ENCODE peak calls at places on chromosomes 6 and 20, in nine cellular contexts. A, X, V, B, L, R, T, S and E are unnamed samples.
A peak's percentile ranks its signal among the peaks of the same experiment; 100 is the strongest.

GRCh38 chr6:38080349-38080748 is 260.8 kb downstream of the ZFAND3 start:
- DNase-seq in V (no peak), R (peak; percentile 88), B (no peak), L (no peak), X (no peak), T (no peak), A (no peak), S (no peak), E (no peak)

GRCh38 chr6:44542401-44543116 is 155.1 kb downstream of the CDC5L start:
- DNase-seq in X (no peak), V (no peak), S (peak; percentile 58), A (no peak), R (no peak), B (no peak), L (no peak), T (no peak), E (no peak)

GRCh38 chr6:25377672-25378071 is 98.5 kb downstream of the CARMIL1 start:
- DNase-seq in A (no peak), T (no peak), V (no peak), L (no peak), S (no peak), R (no peak), X (no peak), B (no peak), E (no peak)

GRCh38 chr6:57158658-57159057 is 13.5 kb upstream of the BAG2 start:
- DNase-seq in T (no peak), B (no peak), V (no peak), A (peak; percentile 59), R (peak; percentile 50), X (no peak), L (no peak), S (no peak), E (no peak)

GRCh38 chr20:22584922-22585785 is 782 bp upstream of the FOXA2 start:
- DNase-seq in T (no peak), L (no peak), A (peak; percentile 39), V (no peak), B (peak; percentile 78), S (no peak), R (peak; percentile 39), X (no peak), E (no peak)

GRCh38 chr20:63519765-63520593 is 586 bp upstream of the PPDPF start:
- DNase-seq in R (peak; percentile 51), A (peak; percentile 80), S (peak; percentile 81), L (no peak), X (peak; percentile 53), T (peak; percentile 77), V (no peak), B (peak; percentile 88), E (peak; percentile 86)

GRCh38 chr20:25484911-25485511 is 77.5 kb downstream of the GINS1 start:
- DNase-seq in A (peak; percentile 61), L (no peak), X (no peak), V (no peak), S (no peak), R (peak; percentile 77), B (no peak), T (no peak), E (no peak)

GRCh38 chr6:4370066-4370465 is 234.7 kb upstream of the ECI2 start:
- DNase-seq in R (peak; percentile 88), X (no peak), A (peak; percentile 84), S (no peak), B (no peak), T (no peak), L (peak; percentile 44), V (no peak), E (no peak)

GRCh38 chr6:128569737-128570438 is 49.5 kb upstream of the PTPRK start:
- DNase-seq in B (no peak), R (peak; percentile 92), L (peak; percentile 44), T (no peak), A (peak; percentile 88), S (no peak), V (no peak), X (no peak), E (no peak)

GRCh38 chr6:108654465-108655106 is 93.9 kb downstream of the FOXO3 start:
- DNase-seq in X (no peak), S (no peak), L (no peak), A (no peak), V (no peak), T (no peak), B (no peak), R (no peak), E (no peak)

GRCh38 chr20:31719644-31720485 is 2.8 kb downstream of the BCL2L1 start:
- DNase-seq in S (peak; percentile 7), X (no peak), B (no peak), T (no peak), V (no peak), A (peak; percentile 79), R (peak; percentile 94), L (no peak), E (no peak)

GRCh38 chr20:59603727-59604608 is at the start of gene PHACTR3:
- DNase-seq in S (no peak), A (no peak), L (no peak), R (no peak), T (no peak), X (peak; percentile 41), B (no peak), V (no peak), E (no peak)

GRCh38 chr20:40860487-40860902 is 168.1 kb upstream of the TOP1 start:
- DNase-seq in R (peak; percentile 29), T (no peak), V (no peak), A (peak; percentile 67), L (peak; percentile 73), B (no peak), X (no peak), S (no peak), E (no peak)

GRCh38 chr20:19661717-19662637 is 96.1 kb upstream of the RIN2 start:
- DNase-seq in S (peak; percentile 74), R (peak; percentile 91), B (no peak), T (peak; percentile 56), L (peak; percentile 39), A (peak; percentile 68), X (peak; percentile 68), V (peak; percentile 80), E (peak; percentile 70)
- TF ChIP-seq CTCF in S (peak; percentile 84), R (peak; percentile 98), B (peak; percentile 97), T (peak; percentile 96), L (peak; percentile 99), A (peak; percentile 100), X (peak; percentile 99), V (peak; percentile 92), E (peak; percentile 95)

GRCh38 chr6:142155091-142155490 is 8.0 kb downstream of the VTA1 start:
- DNase-seq in L (no peak), R (no peak), B (no peak), S (no peak), A (no peak), T (no peak), V (no peak), X (no peak), E (no peak)

GRCh38 chr6:142153230-142153629 is 6.2 kb downstream of the VTA1 start:
- DNase-seq in V (no peak), T (no peak), B (no peak), A (no peak), R (no peak), L (no peak), S (no peak), X (no peak), E (no peak)

GRCh38 chr6:142152731-142153130 is 5.7 kb downstream of the VTA1 start:
- DNase-seq in X (no peak), A (no peak), V (no peak), R (peak; percentile 21), L (peak; percentile 12), B (no peak), S (no peak), T (no peak), E (no peak)

GRCh38 chr6:142155895-142156757 is 9.1 kb downstream of the VTA1 start:
- DNase-seq in T (no peak), L (no peak), X (no peak), V (no peak), S (no peak), B (no peak), A (peak; percentile 25), R (peak; percentile 64), E (no peak)
- TF ChIP-seq CTCF in T (no peak), L (no peak), X (peak; percentile 73), V (no peak), S (no peak), B (peak; percentile 50), A (peak; percentile 51), R (peak; percentile 62), E (no peak)

GRCh38 chr6:168711049-168711640 is 270.2 kb downstream of the SMOC2 start:
- DNase-seq in V (no peak), B (no peak), L (no peak), X (no peak), S (no peak), A (peak; percentile 8), R (no peak), T (no peak), E (no peak)
- TF ChIP-seq CTCF in V (no peak), B (peak; percentile 46), L (no peak), X (peak; percentile 63), S (no peak), A (peak; percentile 23), R (peak; percentile 42), T (no peak), E (no peak)

GRCh38 chr20:462199-462991 is at the start of gene TBC1D20:
- DNase-seq in X (peak; percentile 70), S (peak; percentile 90), B (peak; percentile 92), A (peak; percentile 94), R (peak; percentile 95), L (peak; percentile 50), V (peak; percentile 92), T (peak; percentile 91), E (peak; percentile 96)
- TF ChIP-seq CTCF in X (no peak), S (no peak), B (no peak), A (no peak), R (peak; percentile 47), L (peak; percentile 18), V (no peak), T (peak; percentile 41), E (peak; percentile 29)

GRCh38 chr20:32762754-32763201 is 593 bp downstream of the DNMT3B start:
- DNase-seq in B (no peak), A (no peak), L (no peak), R (peak; percentile 9), S (no peak), X (no peak), T (no peak), V (no peak), E (peak; percentile 65)

GRCh38 chr20:32763202-32763999 is 1.2 kb downstream of the DNMT3B start:
- DNase-seq in X (no peak), A (no peak), R (peak; percentile 34), B (peak; percentile 68), L (no peak), V (no peak), S (no peak), T (no peak), E (peak; percentile 56)

GRCh38 chr20:32764000-32764960 is 2.1 kb downstream of the DNMT3B start:
- DNase-seq in B (no peak), V (no peak), S (no peak), R (no peak), A (no peak), X (no peak), T (no peak), L (no peak), E (no peak)

GRCh38 chr20:32761417-32761830 is 761 bp upstream of the DNMT3B start:
- DNase-seq in V (no peak), B (no peak), S (no peak), A (no peak), R (no peak), X (no peak), L (no peak), T (no peak), E (no peak)

GRCh38 chr20:32761831-32762753 is at the start of gene DNMT3B:
- DNase-seq in R (peak; percentile 88), S (peak; percentile 86), V (peak; percentile 83), B (peak; percentile 89), T (peak; percentile 78), A (peak; percentile 85), L (no peak), X (peak; percentile 86), E (peak; percentile 92)
- TF ChIP-seq CTCF in R (peak; percentile 13), S (no peak), V (no peak), B (peak; percentile 9), T (no peak), A (no peak), L (no peak), X (peak; percentile 54), E (peak; percentile 45)